ENCODE peak calls at places on chromosome 19, in nine cellular contexts. A is NCI-H2081; J is GM04504; U is stimulated activated CD4-positive, alpha-beta T cell treated with anti-CD3 and anti-CD28 coated beads, Interleukin-15, amount 100 ng/mL, for 1 hour; L is HuH-7; V is stromal cell of bone marrow; D is mesothelial cell of epicardium; O is hepatic stellate cell; P is RWPE1. G is an unnamed sample.

GRCh38 chr19:9323557-9323918 is 441 bp upstream of the ZNF559 start:
- DNase-seq in D (no peak), L (peak), V (peak), P (peak), O (peak), J (peak), A (peak), U (peak), G (peak)

GRCh38 chr19:10871711-10872550 is 578 bp downstream of the CARM1 start:
- DNase-seq in U (no peak), O (peak), J (no peak), L (no peak), V (no peak), D (peak), P (no peak), A (peak), G (no peak)

GRCh38 chr19:21117041-21117907 is 24.6 kb upstream of the ZNF431 start:
- DNase-seq in V (no peak), D (no peak), U (no peak), O (no peak), A (no peak), L (no peak), J (peak), P (no peak), G (peak)

GRCh38 chr19:10270616-10271394 is at the start of gene ICAM1:
- DNase-seq in P (peak), A (no peak), V (peak), J (no peak), U (peak), O (peak), L (peak), D (no peak), G (peak)

GRCh38 chr19:29603308-29603707 is 2.8 kb upstream of the POP4 start:
- DNase-seq in J (no peak), D (no peak), O (no peak), P (no peak), L (no peak), A (no peak), U (no peak), V (no peak), G (no peak)

GRCh38 chr19:55383789-55384575 is at the start of gene TMEM238:
- DNase-seq in A (peak), U (no peak), D (peak), P (no peak), O (peak), V (no peak), J (no peak), L (peak), G (peak)

GRCh38 chr19:40697007-40697406 is 6.6 kb upstream of the NUMBL start:
- DNase-seq in L (no peak), V (no peak), O (no peak), U (no peak), P (no peak), D (no peak), J (no peak), A (no peak), G (no peak)

GRCh38 chr19:43774103-43774939 is 6.5 kb downstream of the KCNN4 start:
- DNase-seq in O (peak), A (no peak), J (no peak), V (no peak), U (no peak), D (peak), P (no peak), L (peak), G (peak)

GRCh38 chr19:1068111-1069001 is 1.4 kb downstream of the ARHGAP45 start:
- DNase-seq in U (peak), J (no peak), O (no peak), V (no peak), L (no peak), A (no peak), D (no peak), P (no peak), G (no peak)

GRCh38 chr19:5997371-5997770 is 19.4 kb upstream of the RANBP3 start:
- DNase-seq in U (no peak), D (no peak), A (no peak), L (no peak), V (no peak), J (no peak), O (no peak), P (no peak), G (no peak)

GRCh38 chr19:35585844-35586243 is at the start of gene PMIS2:
- DNase-seq in V (no peak), A (no peak), P (peak), L (no peak), O (no peak), D (no peak), U (no peak), J (no peak), G (no peak)

GRCh38 chr19:1250374-1251232 is 2.2 kb downstream of the MIDN start:
- DNase-seq in L (no peak), U (no peak), J (no peak), D (no peak), V (no peak), P (no peak), A (peak), O (peak), G (no peak)

GRCh38 chr19:55460670-55461258 is 678 bp downstream of the ISOC2 start:
- DNase-seq in D (no peak), A (no peak), J (peak), P (peak), L (peak), V (peak), O (peak), U (no peak), G (peak)

GRCh38 chr19:3692141-3693029 is 7.9 kb downstream of the PIP5K1C start:
- DNase-seq in V (no peak), L (peak), J (no peak), U (peak), D (no peak), A (no peak), O (peak), P (no peak), G (no peak)

GRCh38 chr19:14826006-14826405 is 9.0 kb downstream of the OR7A5 start:
- DNase-seq in J (no peak), A (no peak), L (no peak), P (peak), D (no peak), O (no peak), V (no peak), U (no peak), G (peak)

GRCh38 chr19:2624537-2625091 is 77.9 kb downstream of the GNG7 start:
- DNase-seq in D (no peak), V (no peak), L (no peak), U (no peak), A (no peak), J (no peak), P (no peak), O (no peak), G (no peak)

GRCh38 chr19:48396871-48397176 is 3.4 kb downstream of the GRIN2D start:
- DNase-seq in J (no peak), U (no peak), P (no peak), O (no peak), D (no peak), A (peak), V (no peak), L (no peak), G (no peak)

G was measured in bronchial epithelial cell.